ENCODE peak calls at places on chromosomes 13 and 19, in five cellular contexts. G is colonic mucosa, T is endodermal cell, B is H1, E is PC-3. C is an unnamed sample.

GRCh38 chr13:34000955-34001354 is 183.0 kb downstream of the RFC3 start:
- DNase-seq in G (no peak), E (no peak), B (no peak), T (no peak), C (no peak)

GRCh38 chr13:23956106-23956505 is 58.8 kb upstream of the C1QTNF9B start:
- DNase-seq in G (peak; percentile 45), E (peak; percentile 93), B (no peak), T (no peak), C (peak; percentile 18)

GRCh38 chr19:49441960-49442350 is 628 bp upstream of the SLC17A7 start:
- DNase-seq in T (no peak), B (no peak), G (no peak), E (no peak), C (no peak)

GRCh38 chr19:32843716-32844245 is 25.8 kb downstream of the SLC7A9 start:
- DNase-seq in T (no peak), G (no peak), E (no peak), B (no peak), C (no peak)

GRCh38 chr19:38842439-38843174 is 7.2 kb downstream of the HNRNPL start:
- DNase-seq in G (no peak), T (no peak), E (no peak), B (no peak), C (no peak)

GRCh38 chr13:60852886-60853285 is 455.9 kb downstream of the TDRD3 start:
- DNase-seq in T (no peak), B (no peak), E (no peak), G (no peak), C (no peak)

GRCh38 chr13:107157272-107157671 is 589.3 kb upstream of the ARGLU1 start:
- DNase-seq in T (no peak), G (no peak), B (no peak), E (no peak), C (no peak)

GRCh38 chr13:43364210-43365041 is 341.0 kb downstream of the DNAJC15 start:
- DNase-seq in E (no peak), B (no peak), G (no peak), T (no peak), C (no peak)

GRCh38 chr19:16470541-16470910 is 1.2 kb downstream of the EPS15L1 start:
- DNase-seq in B (no peak), E (peak; percentile 19), G (no peak), T (no peak), C (no peak)

GRCh38 chr13:30869491-30869890 is 36.6 kb upstream of the MEDAG start:
- DNase-seq in T (no peak), E (no peak), G (no peak), B (no peak), C (peak; percentile 54)

GRCh38 chr19:39506944-39507714 is 7.8 kb upstream of the SELENOV start:
- DNase-seq in G (peak; percentile 26), B (peak; percentile 47), E (peak; percentile 67), T (peak; percentile 91), C (peak; percentile 35)

GRCh38 chr19:1049106-1049505 is 9.2 kb downstream of the ABCA7 start:
- DNase-seq in G (no peak), B (no peak), T (no peak), E (no peak), C (no peak)

GRCh38 chr19:12792048-12792852 is 964 bp downstream of the JUNB start:
- DNase-seq in T (peak; percentile 91), E (peak; percentile 79), G (peak; percentile 78), B (no peak), C (peak; percentile 60)

GRCh38 chr13:27919934-27920676 is at the start of gene PDX1:
- DNase-seq in E (peak; percentile 37), B (no peak), G (peak; percentile 71), T (peak; percentile 90), C (no peak)

GRCh38 chr13:110214637-110215036 is 92.3 kb downstream of the COL4A1 start:
- DNase-seq in G (no peak), B (no peak), T (no peak), E (no peak), C (no peak)

GRCh38 chr19:8577247-8577646 is at the start of gene MYO1F:
- DNase-seq in E (no peak), B (no peak), T (no peak), G (peak; percentile 53), C (no peak)

GRCh38 chr13:95288899-95289500 is 12.3 kb downstream of the ABCC4 start:
- DNase-seq in G (no peak), E (no peak), B (no peak), T (no peak), C (no peak)

GRCh38 chr13:50576156-50576555 is 267.3 kb downstream of the DLEU7 start:
- DNase-seq in E (peak; percentile 59), B (no peak), G (peak; percentile 80), T (no peak), C (no peak)

GRCh38 chr13:31067416-31068118 is 94.1 kb downstream of the HSPH1 start:
- DNase-seq in E (peak; percentile 51), B (no peak), T (no peak), G (no peak), C (no peak)

DNA sequence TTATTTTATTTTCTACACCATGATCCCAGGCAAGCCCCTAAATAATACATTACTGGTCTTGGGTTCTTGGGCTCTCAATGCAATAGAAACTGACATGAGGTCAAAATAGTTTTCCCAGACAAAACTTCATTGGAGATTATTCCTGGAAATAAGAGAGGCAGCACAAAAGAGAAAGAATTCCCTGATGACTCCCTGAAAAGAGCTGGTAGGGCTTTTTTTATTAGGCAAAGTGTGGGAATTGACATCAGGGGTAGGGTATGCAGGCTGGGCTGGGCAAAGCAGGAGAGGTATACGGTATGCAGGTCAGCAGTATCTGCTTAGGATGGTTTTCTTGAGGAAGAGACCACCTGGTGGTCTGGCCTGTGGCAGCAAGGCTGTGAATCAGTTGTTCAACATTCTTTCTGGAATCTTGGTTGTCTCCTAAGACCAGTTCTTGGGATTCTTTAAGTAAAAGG is 9.3 kb upstream of the IGFL3 start:
- DNase-seq in B (no peak), T (peak; percentile 64), G (no peak), E (no peak), C (peak; percentile 96)
- H3K9ac ChIP-seq in B (peak overlapping the region; percentile 49), T (peak overlapping the region; percentile 52), G (no peak overlapping the region), E (no peak overlapping the region), C (no peak overlapping the region)

GRCh38 chr19:43552616-43553015 is 19.6 kb downstream of the ZNF575 start:
- DNase-seq in T (no peak), B (no peak), G (no peak), E (no peak), C (no peak)
- H3K9ac ChIP-seq in T (no peak overlapping the region), B (no peak overlapping the region), G (no peak overlapping the region), E (no peak overlapping the region), C (no peak overlapping the region)

GRCh38 chr13:99281811-99282263 is 23.7 kb upstream of the GPR18 start:
- DNase-seq in B (no peak), G (peak; percentile 50), T (no peak), E (no peak), C (peak; percentile 26)
- H3K9ac ChIP-seq in B (no peak overlapping the region), G (no peak overlapping the region), T (no peak overlapping the region), E (no peak overlapping the region), C (no peak overlapping the region)

GRCh38 chr13:112605531-112605990 is 17.6 kb upstream of the TUBGCP3 start:
- DNase-seq in G (no peak), T (no peak), E (no peak), B (no peak), C (peak; percentile 69)
- H3K9ac ChIP-seq in G (no peak overlapping the region), T (peak overlapping the region; percentile 70), E (peak overlapping the region; percentile 40), B (peak overlapping the region; percentile 58), C (no peak overlapping the region)

DNA sequence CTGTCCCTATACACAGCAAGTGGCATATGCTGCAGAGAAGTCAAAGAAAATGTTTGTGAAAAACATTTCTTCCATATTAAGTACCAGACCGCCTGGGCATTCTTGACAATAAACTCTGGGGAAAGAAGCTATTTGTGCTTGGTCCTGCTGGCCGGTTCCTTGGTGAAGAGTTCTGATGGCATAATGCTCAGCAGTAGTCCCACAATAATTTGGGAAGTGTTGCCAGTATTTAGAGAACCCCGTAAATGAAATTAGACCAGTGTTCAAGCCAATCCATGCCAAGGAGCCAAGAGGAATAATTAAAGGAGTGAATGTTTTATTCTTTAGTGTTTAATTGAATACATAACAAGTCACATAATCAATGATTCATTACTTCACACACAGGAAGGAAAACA is 6.3 kb downstream of the KCTD12 start:
- DNase-seq in E (no peak), B (no peak), G (no peak), T (no peak), C (no peak)
- H3K9ac ChIP-seq in E (no peak overlapping the region), B (no peak overlapping the region), G (no peak overlapping the region), T (no peak overlapping the region), C (no peak overlapping the region)

DNA sequence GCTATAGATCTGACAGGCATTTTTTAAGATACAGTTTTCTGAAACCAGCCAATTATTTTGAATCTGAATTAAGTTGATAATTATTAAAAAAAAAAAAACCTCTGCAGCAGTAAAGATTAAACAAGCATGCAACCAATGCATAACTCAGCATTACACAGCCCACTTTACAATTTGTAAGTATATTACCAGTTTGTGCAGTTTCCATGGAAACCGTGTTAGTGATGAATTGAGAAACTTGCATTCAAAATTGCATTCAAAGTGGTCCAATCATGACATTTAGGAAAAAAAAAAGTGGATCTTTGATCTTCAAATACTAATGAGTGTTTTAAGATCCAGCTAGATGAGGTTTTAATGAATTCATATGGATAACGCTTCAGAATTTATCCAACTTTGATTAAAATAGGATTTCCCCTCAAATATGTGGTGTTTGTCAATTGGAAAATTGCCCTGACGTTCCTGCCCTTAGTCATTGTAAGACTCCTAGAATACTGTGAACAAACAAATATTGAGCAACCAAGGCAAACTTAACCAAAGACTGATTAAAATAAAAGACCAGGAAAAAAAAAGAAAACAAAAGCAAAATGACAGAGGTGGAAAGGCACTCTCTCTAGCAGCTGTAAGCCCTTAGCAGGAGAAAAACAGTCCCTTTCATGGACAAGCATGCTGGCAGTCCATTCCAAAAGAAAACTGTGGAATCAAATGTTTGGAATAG is 314.9 kb upstream of the MAB21L1 start:
- DNase-seq in T (no peak), E (peak; percentile 60), G (no peak), B (no peak), C (peak; percentile 3)
- H3K9ac ChIP-seq in T (no peak overlapping the region), E (no peak overlapping the region), G (no peak overlapping the region), B (no peak overlapping the region), C (no peak overlapping the region)

GRCh38 chr13:45516757-45517156 is 52.0 kb downstream of the COG3 start:
- DNase-seq in B (no peak), E (no peak), T (no peak), G (no peak), C (no peak)

GRCh38 chr13:45522571-45522970 is 57.8 kb downstream of the COG3 start:
- DNase-seq in B (no peak), G (no peak), T (no peak), E (no peak), C (no peak)

GRCh38 chr13:45518525-45519235 is 53.9 kb downstream of the COG3 start:
- DNase-seq in B (no peak), G (no peak), T (no peak), E (peak; percentile 79), C (peak; percentile 81)

GRCh38 chr13:45521292-45521691 is 56.6 kb downstream of the COG3 start:
- DNase-seq in G (no peak), T (no peak), B (no peak), E (peak; percentile 79), C (peak; percentile 38)

GRCh38 chr13:45519473-45519872 is 54.7 kb downstream of the COG3 start:
- DNase-seq in E (no peak), G (no peak), B (no peak), T (no peak), C (no peak)
- H3K9ac ChIP-seq in E (no peak overlapping the region), G (no peak overlapping the region), B (no peak overlapping the region), T (no peak overlapping the region), C (no peak overlapping the region)

GRCh38 chr13:19154843-19155242 is 26.8 kb downstream of the TUBA3C start:
- DNase-seq in T (no peak), E (no peak), B (no peak), G (no peak), C (no peak)
- H3K9ac ChIP-seq in T (no peak overlapping the region), E (no peak overlapping the region), B (no peak overlapping the region), G (no peak overlapping the region), C (no peak overlapping the region)

C was measured in trophoblast cell.